ENCODE peak calls at places on chromosomes 2 and 18, in ten cellular contexts. H, U, W, S, B, N, M, T, J and Z are unnamed samples.

GRCh38 chr2:158432117-158432516 is 24.4 kb downstream of the CCDC148 start:
- DNase-seq in H (no peak), U (no peak), W (no peak), S (no peak), B (no peak), N (no peak), M (no peak), T (no peak), J (no peak), Z (no peak)

GRCh38 chr2:94870392-94871225 is 621 bp upstream of the TEKT4 start:
- DNase-seq in H (no peak), U (no peak), W (no peak), S (peak; percentile 68), B (peak; percentile 81), N (peak; percentile 42), M (peak; percentile 62), T (peak; percentile 58), J (no peak), Z (no peak)

GRCh38 chr2:47065771-47066380 is 89.2 kb downstream of the STPG4 start:
- DNase-seq in H (no peak), U (peak; percentile 56), W (peak; percentile 83), S (peak; percentile 31), B (no peak), N (peak; percentile 67), M (no peak), T (no peak), J (peak; percentile 94), Z (no peak)

GRCh38 chr2:5367321-5367720 is 324.9 kb upstream of the SOX11 start:
- DNase-seq in H (no peak), U (no peak), W (no peak), S (no peak), B (peak; percentile 8), N (no peak), M (no peak), T (no peak), J (no peak), Z (no peak)

GRCh38 chr2:36692078-36692477 is 4.4 kb upstream of the VIT start:
- DNase-seq in H (no peak), U (no peak), W (no peak), S (no peak), B (no peak), N (no peak), M (no peak), T (no peak), J (no peak), Z (no peak)

GRCh38 chr2:12027136-12027535 is 280.7 kb downstream of the LPIN1 start:
- DNase-seq in H (no peak), U (no peak), W (no peak), S (no peak), B (no peak), N (no peak), M (no peak), T (no peak), J (no peak), Z (no peak)

GRCh38 chr2:227720680-227721079 is 2.9 kb upstream of the SLC19A3 start:
- DNase-seq in H (no peak), U (no peak), W (no peak), S (no peak), B (no peak), N (no peak), M (no peak), T (no peak), J (no peak), Z (no peak)

GRCh38 chr2:216308532-216308931 is 63.8 kb downstream of the MARCHF4 start:
- DNase-seq in H (no peak), U (no peak), W (no peak), S (no peak), B (no peak), N (no peak), M (no peak), T (no peak), J (no peak), Z (no peak)

GRCh38 chr2:219421323-219421722 is 3.1 kb downstream of the DES start:
- DNase-seq in H (no peak), U (no peak), W (no peak), S (no peak), B (peak; percentile 16), N (no peak), M (no peak), T (no peak), J (no peak), Z (peak; percentile 62)

GRCh38 chr2:520663-521340 is 156.4 kb downstream of the TMEM18 start:
- DNase-seq in H (no peak), U (no peak), W (no peak), S (no peak), B (no peak), N (no peak), M (no peak), T (no peak), J (no peak), Z (peak; percentile 50)

GRCh38 chr2:239194731-239195317 is 206.0 kb downstream of the HDAC4 start:
- DNase-seq in H (no peak), U (peak; percentile 10), W (no peak), S (no peak), B (peak; percentile 55), N (no peak), M (peak; percentile 59), T (no peak), J (no peak), Z (peak; percentile 71)

GRCh38 chr2:64951306-64951953 is 37.8 kb upstream of the SLC1A4 start:
- DNase-seq in H (no peak), U (no peak), W (no peak), S (no peak), B (no peak), N (no peak), M (no peak), T (no peak), J (no peak), Z (no peak)

GRCh38 chr18:57772387-57772799 is 30.7 kb downstream of the ATP8B1 start:
- DNase-seq in H (no peak), U (no peak), W (peak; percentile 82), S (no peak), B (no peak), N (no peak), M (no peak), T (no peak), J (no peak), Z (no peak)

GRCh38 chr18:52451252-52451651 is 111.3 kb downstream of the DCC start:
- DNase-seq in H (no peak), U (no peak), W (no peak), S (no peak), B (no peak), N (no peak), M (no peak), T (no peak), J (no peak), Z (no peak)

GRCh38 chr2:142189506-142189905 is 58.7 kb upstream of the LRP1B start:
- DNase-seq in H (no peak), U (peak; percentile 49), W (no peak), S (no peak), B (no peak), N (no peak), M (no peak), T (no peak), J (no peak), Z (no peak)

GRCh38 chr18:45274026-45274425 is 341.2 kb upstream of the SLC14A2 start:
- DNase-seq in H (no peak), U (no peak), W (no peak), S (no peak), B (no peak), N (no peak), M (no peak), T (no peak), J (no peak), Z (no peak)

GRCh38 chr2:207847807-207848544 is 78.3 kb upstream of the FZD5 start:
- DNase-seq in H (peak; percentile 25), U (peak; percentile 62), W (peak; percentile 83), S (no peak), B (no peak), N (no peak), M (no peak), T (no peak), J (no peak), Z (peak; percentile 31)

GRCh38 chr2:172261292-172261691 is 158.6 kb upstream of the DLX2 start:
- DNase-seq in H (no peak), U (no peak), W (no peak), S (no peak), B (no peak), N (no peak), M (no peak), T (no peak), J (no peak), Z (no peak)

GRCh38 chr18:65214456-65214855 is 536.4 kb upstream of the CDH7 start:
- DNase-seq in H (no peak), U (no peak), W (no peak), S (no peak), B (no peak), N (no peak), M (no peak), T (no peak), J (no peak), Z (no peak)

GRCh38 chr2:181123798-181124217 is 143.4 kb downstream of the UBE2E3 start:
- DNase-seq in H (no peak), U (peak; percentile 75), W (no peak), S (no peak), B (no peak), N (no peak), M (no peak), T (peak; percentile 41), J (no peak), Z (no peak)

GRCh38 chr2:126317797-126318431 is 338.0 kb upstream of the GYPC start:
- DNase-seq in H (no peak), U (no peak), W (no peak), S (no peak), B (no peak), N (peak; percentile 10), M (no peak), T (no peak), J (no peak), Z (no peak)

GRCh38 chr18:73840319-73841065 is 307.1 kb downstream of the FBXO15 start:
- DNase-seq in H (no peak), U (no peak), W (no peak), S (no peak), B (no peak), N (no peak), M (no peak), T (no peak), J (no peak), Z (no peak)

GRCh38 chr2:130388221-130388907 is 32.5 kb downstream of the PTPN18 start:
- DNase-seq in H (no peak), U (no peak), W (no peak), S (no peak), B (no peak), N (no peak), M (no peak), T (no peak), J (no peak), Z (peak; percentile 35)

GRCh38 chr2:164599954-164600589 is 21.2 kb downstream of the GRB14 start:
- DNase-seq in H (peak; percentile 62), U (peak; percentile 93), W (peak; percentile 34), S (no peak), B (no peak), N (peak; percentile 91), M (no peak), T (no peak), J (peak; percentile 27), Z (no peak)

GRCh38 chr2:178700922-178701342 is 106.3 kb downstream of the TTN start:
- DNase-seq in H (peak; percentile 13), U (peak; percentile 54), W (no peak), S (no peak), B (no peak), N (peak; percentile 48), M (no peak), T (no peak), J (no peak), Z (no peak)

GRCh38 chr2:199861116-199861774 is 10.3 kb upstream of the FTCDNL1 start:
- DNase-seq in H (no peak), U (peak; percentile 62), W (no peak), S (no peak), B (no peak), N (peak; percentile 38), M (no peak), T (no peak), J (no peak), Z (no peak)

GRCh38 chr2:25328152-25329085 is 13.3 kb downstream of the DNMT3A start:
- DNase-seq in H (no peak), U (no peak), W (no peak), S (no peak), B (no peak), N (no peak), M (no peak), T (no peak), J (no peak), Z (peak; percentile 64)

GRCh38 chr2:156005999-156006712 is 326.4 kb downstream of the NR4A2 start:
- DNase-seq in H (peak; percentile 2), U (no peak), W (no peak), S (peak; percentile 18), B (no peak), N (peak; percentile 19), M (no peak), T (no peak), J (no peak), Z (peak; percentile 66)